ENCODE peak calls at places on chromosomes 5 and 9, in six cellular contexts. One of them, this sample, is unnamed.

GRCh38 chr9:116700882-116701836 is 14.1 kb downstream of the TRIM32 start:
- DNase-seq in K562: no peak
- DNase-seq in HCT116: no peak
- DNase-seq in A549: no peak
- DNase-seq in HepG2: no peak
- DNase-seq in H1: no peak
- DNase-seq in this sample: no peak

GRCh38 chr9:109765821-109766220 is 14.2 kb upstream of the PALM2AKAP2 start:
- DNase-seq in K562: no peak
- DNase-seq in HCT116: no peak
- DNase-seq in A549: no peak
- DNase-seq in HepG2: no peak
- DNase-seq in H1: no peak
- DNase-seq in this sample: no peak

GRCh38 chr9:68969538-68969937 is 44.4 kb downstream of the PRKACG start:
- DNase-seq in K562: peak; percentile 19
- DNase-seq in HCT116: no peak
- DNase-seq in A549: no peak
- DNase-seq in HepG2: peak; percentile 88
- DNase-seq in H1: no peak
- DNase-seq in this sample: no peak

GRCh38 chr9:106575903-106576755 is 286.8 kb upstream of the ZNF462 start:
- DNase-seq in K562: no peak
- DNase-seq in HCT116: no peak
- DNase-seq in A549: no peak
- DNase-seq in HepG2: no peak
- DNase-seq in H1: no peak
- DNase-seq in this sample: no peak

GRCh38 chr9:76223749-76224340 is 170.4 kb downstream of the RFK start:
- DNase-seq in K562: no peak
- DNase-seq in HCT116: no peak
- DNase-seq in A549: no peak
- DNase-seq in HepG2: no peak
- DNase-seq in H1: no peak
- DNase-seq in this sample: no peak

GRCh38 chr5:172420215-172420934 is 34.0 kb downstream of the SH3PXD2B start:
- DNase-seq in K562: peak; percentile 32
- DNase-seq in HCT116: peak; percentile 60
- DNase-seq in A549: peak; percentile 90
- DNase-seq in HepG2: peak; percentile 91
- DNase-seq in H1: peak; percentile 59
- DNase-seq in this sample: peak; percentile 50

GRCh38 chr5:82365744-82366228 is 87.6 kb upstream of the RPS23 start:
- DNase-seq in K562: no peak
- DNase-seq in HCT116: peak; percentile 89
- DNase-seq in A549: peak; percentile 53
- DNase-seq in HepG2: peak; percentile 87
- DNase-seq in H1: no peak
- DNase-seq in this sample: no peak

GRCh38 chr9:75855509-75855908 is 35.0 kb upstream of the PCSK5 start:
- DNase-seq in K562: no peak
- DNase-seq in HCT116: peak; percentile 18
- DNase-seq in A549: peak; percentile 25
- DNase-seq in HepG2: peak; percentile 13
- DNase-seq in H1: no peak
- DNase-seq in this sample: peak; percentile 7

DNA sequence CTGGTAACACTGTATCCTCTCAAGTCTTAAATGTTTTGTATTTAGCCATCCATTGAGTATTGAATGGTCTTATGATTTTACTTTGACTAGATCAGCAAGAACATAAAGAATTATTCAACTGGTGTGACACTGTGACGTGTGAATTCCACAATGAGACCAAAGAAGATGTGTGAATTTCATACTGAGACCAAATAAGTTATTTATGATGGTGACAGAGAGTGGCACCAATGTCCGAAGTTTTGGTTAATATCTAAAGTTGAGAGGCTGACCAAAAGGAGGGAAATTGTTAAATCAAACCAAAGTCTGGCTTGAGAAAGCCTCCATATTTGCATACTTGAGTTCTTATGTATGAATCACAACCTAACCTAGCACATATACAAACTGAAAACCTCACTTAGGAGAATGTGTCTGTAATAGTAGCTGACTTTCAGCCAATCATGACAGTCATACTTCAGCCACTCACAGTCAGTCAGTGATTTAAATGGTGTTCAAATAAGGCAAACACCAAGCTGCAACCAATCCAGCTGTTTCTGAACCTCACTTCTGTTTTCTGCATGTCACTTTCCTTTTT is 31.5 kb upstream of the FAM170A start:
- DNase-seq in K562: no peak
- DNase-seq in HCT116: no peak
- DNase-seq in A549: no peak
- DNase-seq in HepG2: no peak
- DNase-seq in H1: no peak
- DNase-seq in this sample: no peak
- TF ChIP-seq MAX in K562: no peak
- TF ChIP-seq MAX in HCT116: no peak
- TF ChIP-seq MAX in A549: no peak
- TF ChIP-seq MAX in HepG2: no peak
- TF ChIP-seq MAX in H1: no peak
- TF ChIP-seq MAX in this sample: no peak

GRCh38 chr9:86352440-86353106 is 1.6 kb downstream of the TUT7 start:
- DNase-seq in K562: no peak
- DNase-seq in HCT116: no peak
- DNase-seq in A549: no peak
- DNase-seq in HepG2: no peak
- DNase-seq in H1: no peak
- DNase-seq in this sample: peak; percentile 32
- TF ChIP-seq POLR2A in K562: no peak
- TF ChIP-seq POLR2A in HCT116: no peak
- TF ChIP-seq POLR2A in A549: no peak
- TF ChIP-seq POLR2A in HepG2: no peak
- TF ChIP-seq POLR2A in H1: no peak
- TF ChIP-seq POLR2A in this sample: no peak

DNA sequence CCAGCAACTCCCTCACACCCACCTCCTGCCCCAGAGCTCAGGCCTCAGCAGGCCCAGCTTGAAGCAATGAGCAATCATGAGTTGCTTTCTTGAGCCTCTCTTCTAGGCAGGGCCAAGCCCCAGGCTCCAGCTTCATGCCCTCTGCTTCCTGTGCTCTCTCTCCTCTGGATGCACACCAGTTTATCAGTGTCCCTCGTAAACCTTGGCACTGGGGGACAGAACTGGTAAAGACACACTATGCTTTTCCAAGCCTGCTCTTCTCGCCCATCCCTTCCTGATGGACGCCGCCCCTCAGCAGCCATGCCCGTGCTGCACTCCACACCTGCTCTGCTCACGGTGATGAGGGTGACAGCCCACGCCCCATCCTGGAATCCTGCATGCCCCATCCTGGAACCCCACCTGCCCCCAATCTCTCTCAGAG is 49.4 kb upstream of the ORM1 start:
- DNase-seq in K562: no peak
- DNase-seq in HCT116: no peak
- DNase-seq in A549: no peak
- DNase-seq in HepG2: no peak
- DNase-seq in H1: no peak
- DNase-seq in this sample: no peak
- TF ChIP-seq MAX in K562: no peak
- TF ChIP-seq MAX in HCT116: no peak
- TF ChIP-seq MAX in A549: no peak
- TF ChIP-seq MAX in HepG2: no peak
- TF ChIP-seq MAX in H1: no peak
- TF ChIP-seq MAX in this sample: no peak

GRCh38 chr9:112443200-112443599 is 43.4 kb upstream of the KIAA1958 start:
- DNase-seq in K562: no peak
- DNase-seq in HCT116: no peak
- DNase-seq in A549: peak; percentile 23
- DNase-seq in HepG2: peak; percentile 16
- DNase-seq in H1: no peak
- DNase-seq in this sample: peak; percentile 33
- TF ChIP-seq POLR2A in K562: no peak
- TF ChIP-seq POLR2A in HCT116: no peak
- TF ChIP-seq POLR2A in A549: no peak
- TF ChIP-seq POLR2A in HepG2: no peak
- TF ChIP-seq POLR2A in H1: no peak
- TF ChIP-seq POLR2A in this sample: no peak

DNA sequence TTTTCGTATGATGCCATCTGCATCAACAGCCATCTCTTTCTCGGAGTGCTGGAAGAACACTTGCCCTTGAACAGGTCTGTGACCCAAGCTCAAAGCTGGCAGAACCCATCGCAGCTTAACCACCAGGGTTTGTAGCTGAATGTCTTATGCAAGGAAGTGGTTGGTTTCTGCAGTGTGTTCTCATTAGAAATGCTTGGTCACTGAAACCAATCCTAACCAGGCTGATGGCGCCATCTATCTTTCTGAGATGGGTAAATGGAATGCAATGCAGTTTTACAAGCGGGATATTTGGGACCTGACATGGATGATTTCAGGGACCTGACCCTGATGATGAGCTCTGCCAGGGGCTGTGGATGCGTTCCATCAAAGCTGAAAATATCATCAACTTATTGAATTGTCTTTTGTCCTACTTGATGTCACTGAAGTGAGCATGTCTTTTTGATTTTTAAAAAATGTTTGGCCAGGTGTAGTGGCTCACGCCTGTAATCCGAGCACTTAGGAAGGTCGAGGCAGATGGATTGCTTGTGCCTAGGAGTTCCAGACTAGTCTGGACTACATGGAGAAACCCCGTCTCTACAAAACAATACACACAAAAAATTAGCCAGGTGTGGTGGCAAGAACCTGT is 28.7 kb downstream of the DMRT3 start:
- DNase-seq in K562: peak; percentile 7
- DNase-seq in HCT116: peak; percentile 24
- DNase-seq in A549: peak; percentile 67
- DNase-seq in HepG2: peak; percentile 47
- DNase-seq in H1: no peak
- DNase-seq in this sample: peak; percentile 91
- TF ChIP-seq MAX in K562: no peak
- TF ChIP-seq MAX in HCT116: no peak
- TF ChIP-seq MAX in A549: no peak
- TF ChIP-seq MAX in HepG2: no peak
- TF ChIP-seq MAX in H1: no peak
- TF ChIP-seq MAX in this sample: no peak

GRCh38 chr5:134466241-134467069 is 54.8 kb upstream of the CDKN2AIPNL start:
- DNase-seq in K562: peak; percentile 74
- DNase-seq in HCT116: peak; percentile 80
- DNase-seq in A549: peak; percentile 94
- DNase-seq in HepG2: peak; percentile 86
- DNase-seq in H1: peak; percentile 88
- DNase-seq in this sample: peak; percentile 86

GRCh38 chr5:134463991-134464760 is 52.5 kb upstream of the CDKN2AIPNL start:
- DNase-seq in K562: no peak
- DNase-seq in HCT116: no peak
- DNase-seq in A549: no peak
- DNase-seq in HepG2: no peak
- DNase-seq in H1: no peak
- DNase-seq in this sample: peak; percentile 22

GRCh38 chr5:134464988-134465855 is 53.5 kb upstream of the CDKN2AIPNL start:
- DNase-seq in K562: no peak
- DNase-seq in HCT116: no peak
- DNase-seq in A549: no peak
- DNase-seq in HepG2: peak; percentile 8
- DNase-seq in H1: no peak
- DNase-seq in this sample: no peak

GRCh38 chr5:134467231-134467630 is 55.5 kb upstream of the CDKN2AIPNL start:
- DNase-seq in K562: no peak
- DNase-seq in HCT116: no peak
- DNase-seq in A549: no peak
- DNase-seq in HepG2: no peak
- DNase-seq in H1: no peak
- DNase-seq in this sample: no peak

GRCh38 chr5:134465856-134466240 is 54.2 kb upstream of the CDKN2AIPNL start:
- DNase-seq in K562: peak; percentile 98
- DNase-seq in HCT116: peak; percentile 68
- DNase-seq in A549: peak; percentile 92
- DNase-seq in HepG2: peak; percentile 73
- DNase-seq in H1: peak; percentile 95
- DNase-seq in this sample: peak; percentile 89
- TF ChIP-seq POLR2A in K562: peak; percentile 85
- TF ChIP-seq POLR2A in HCT116: peak; percentile 85
- TF ChIP-seq POLR2A in A549: peak; percentile 85
- TF ChIP-seq POLR2A in HepG2: peak; percentile 64
- TF ChIP-seq POLR2A in H1: no peak
- TF ChIP-seq POLR2A in this sample: peak; percentile 62

GRCh38 chr9:111107141-111107540 is 68.9 kb upstream of the LPAR1 start:
- DNase-seq in K562: no peak
- DNase-seq in HCT116: no peak
- DNase-seq in A549: no peak
- DNase-seq in HepG2: no peak
- DNase-seq in H1: no peak
- DNase-seq in this sample: no peak
- TF ChIP-seq MAX in K562: no peak
- TF ChIP-seq MAX in HCT116: no peak
- TF ChIP-seq MAX in A549: no peak
- TF ChIP-seq MAX in HepG2: no peak
- TF ChIP-seq MAX in H1: no peak
- TF ChIP-seq MAX in this sample: no peak